ENCODE peak calls at places on chromosomes 12 and 14, in nine cellular contexts. One of them, this sample, is unnamed.

GRCh38 chr12:13945641-13946040 is 35.8 kb downstream of the GRIN2B start:
- DNase-seq in epithelial cell of esophagus: no peak
- DNase-seq in hypothalamus: no peak
- DNase-seq in A172: no peak
- DNase-seq in mucosa of descending colon: no peak
- DNase-seq in NCI-H2029: no peak
- DNase-seq in right cardiac atrium: no peak
- DNase-seq in PC-3: no peak
- DNase-seq in Ammon's horn: no peak
- DNase-seq in this sample: no peak

GRCh38 chr12:113208041-113208934 is 13.0 kb upstream of the TPCN1 start:
- DNase-seq in epithelial cell of esophagus: no peak
- DNase-seq in hypothalamus: no peak
- DNase-seq in A172: no peak
- DNase-seq in mucosa of descending colon: peak
- DNase-seq in NCI-H2029: no peak
- DNase-seq in right cardiac atrium: no peak
- DNase-seq in PC-3: no peak
- DNase-seq in Ammon's horn: peak
- DNase-seq in this sample: no peak

GRCh38 chr12:7151532-7151931 is 21.4 kb downstream of the CLSTN3 start:
- DNase-seq in epithelial cell of esophagus: no peak
- DNase-seq in hypothalamus: no peak
- DNase-seq in A172: no peak
- DNase-seq in mucosa of descending colon: no peak
- DNase-seq in NCI-H2029: no peak
- DNase-seq in right cardiac atrium: no peak
- DNase-seq in PC-3: no peak
- DNase-seq in Ammon's horn: no peak
- DNase-seq in this sample: no peak

GRCh38 chr14:59332727-59333126 is 132.5 kb downstream of the GPR135 start:
- DNase-seq in epithelial cell of esophagus: peak
- DNase-seq in hypothalamus: no peak
- DNase-seq in A172: peak
- DNase-seq in mucosa of descending colon: no peak
- DNase-seq in NCI-H2029: no peak
- DNase-seq in right cardiac atrium: no peak
- DNase-seq in PC-3: peak
- DNase-seq in Ammon's horn: no peak
- DNase-seq in this sample: no peak

GRCh38 chr12:120453977-120454376 is 7.7 kb downstream of the GATC start:
- DNase-seq in epithelial cell of esophagus: peak
- DNase-seq in hypothalamus: no peak
- DNase-seq in A172: no peak
- DNase-seq in mucosa of descending colon: no peak
- DNase-seq in NCI-H2029: no peak
- DNase-seq in right cardiac atrium: no peak
- DNase-seq in PC-3: peak
- DNase-seq in Ammon's horn: no peak
- DNase-seq in this sample: no peak

GRCh38 chr12:15979096-15980091 is 68.3 kb downstream of the DERA start:
- DNase-seq in epithelial cell of esophagus: peak
- DNase-seq in hypothalamus: no peak
- DNase-seq in A172: peak
- DNase-seq in mucosa of descending colon: no peak
- DNase-seq in NCI-H2029: no peak
- DNase-seq in right cardiac atrium: peak
- DNase-seq in PC-3: peak
- DNase-seq in Ammon's horn: no peak
- DNase-seq in this sample: no peak

GRCh38 chr14:101481557-101481956 is 79.7 kb upstream of the DIO3 start:
- DNase-seq in epithelial cell of esophagus: no peak
- DNase-seq in hypothalamus: no peak
- DNase-seq in A172: no peak
- DNase-seq in mucosa of descending colon: peak
- DNase-seq in NCI-H2029: no peak
- DNase-seq in right cardiac atrium: no peak
- DNase-seq in PC-3: no peak
- DNase-seq in Ammon's horn: no peak
- DNase-seq in this sample: no peak

GRCh38 chr14:102691763-102692162 is 85.5 kb upstream of the TRAF3 start:
- DNase-seq in epithelial cell of esophagus: peak
- DNase-seq in hypothalamus: no peak
- DNase-seq in A172: no peak
- DNase-seq in mucosa of descending colon: no peak
- DNase-seq in NCI-H2029: no peak
- DNase-seq in right cardiac atrium: no peak
- DNase-seq in PC-3: peak
- DNase-seq in Ammon's horn: no peak
- DNase-seq in this sample: no peak

GRCh38 chr12:132239796-132240668 is 89.4 kb downstream of the GALNT9 start:
- DNase-seq in epithelial cell of esophagus: no peak
- DNase-seq in hypothalamus: no peak
- DNase-seq in A172: no peak
- DNase-seq in mucosa of descending colon: no peak
- DNase-seq in NCI-H2029: no peak
- DNase-seq in right cardiac atrium: no peak
- DNase-seq in PC-3: no peak
- DNase-seq in Ammon's horn: no peak
- DNase-seq in this sample: no peak

GRCh38 chr14:36313898-36314297 is 6.5 kb downstream of the MBIP start:
- DNase-seq in epithelial cell of esophagus: peak
- DNase-seq in hypothalamus: no peak
- DNase-seq in A172: no peak
- DNase-seq in mucosa of descending colon: no peak
- DNase-seq in NCI-H2029: no peak
- DNase-seq in right cardiac atrium: no peak
- DNase-seq in PC-3: peak
- DNase-seq in Ammon's horn: no peak
- DNase-seq in this sample: no peak

GRCh38 chr14:93857500-93857899 is 69.2 kb upstream of the PRIMA1 start:
- DNase-seq in epithelial cell of esophagus: no peak
- DNase-seq in hypothalamus: no peak
- DNase-seq in A172: no peak
- DNase-seq in mucosa of descending colon: no peak
- DNase-seq in NCI-H2029: no peak
- DNase-seq in right cardiac atrium: peak
- DNase-seq in PC-3: no peak
- DNase-seq in Ammon's horn: peak
- DNase-seq in this sample: no peak

GRCh38 chr12:21940972-21941521 is at the start of gene ABCC9:
- DNase-seq in epithelial cell of esophagus: peak
- DNase-seq in hypothalamus: no peak
- DNase-seq in A172: no peak
- DNase-seq in mucosa of descending colon: peak
- DNase-seq in NCI-H2029: no peak
- DNase-seq in right cardiac atrium: peak
- DNase-seq in PC-3: no peak
- DNase-seq in Ammon's horn: peak
- DNase-seq in this sample: no peak

GRCh38 chr14:35365130-35366047 is 39.2 kb downstream of the NFKBIA start:
- DNase-seq in epithelial cell of esophagus: peak
- DNase-seq in hypothalamus: no peak
- DNase-seq in A172: peak
- DNase-seq in mucosa of descending colon: peak
- DNase-seq in NCI-H2029: no peak
- DNase-seq in right cardiac atrium: peak
- DNase-seq in PC-3: peak
- DNase-seq in Ammon's horn: no peak
- DNase-seq in this sample: no peak